ENCODE peak calls at places on chromosomes 5 and 9, in four cellular contexts. One of them, this sample, is unnamed.

GRCh38 chr5:168047669-168048111 is 243.8 kb upstream of the WWC1 start:
- DNase-seq in heart left ventricle: peak; percentile 88
- DNase-seq in GM23338: peak; percentile 24
- DNase-seq in GM20000: no peak
- DNase-seq in this sample: no peak

GRCh38 chr5:163696270-163696887 is 191.0 kb downstream of the MAT2B start:
- DNase-seq in heart left ventricle: no peak
- DNase-seq in GM23338: peak; percentile 88
- DNase-seq in GM20000: peak; percentile 43
- DNase-seq in this sample: no peak

GRCh38 chr5:169003721-169004481 is 297.0 kb downstream of the SLIT3 start:
- DNase-seq in heart left ventricle: no peak
- DNase-seq in GM23338: peak; percentile 52
- DNase-seq in GM20000: no peak
- DNase-seq in this sample: no peak

GRCh38 chr9:131982683-131983239 is 96.9 kb downstream of the MED27 start:
- DNase-seq in heart left ventricle: no peak
- DNase-seq in GM23338: no peak
- DNase-seq in GM20000: no peak
- DNase-seq in this sample: no peak

GRCh38 chr5:180323929-180324632 is 29.1 kb downstream of the GFPT2 start:
- DNase-seq in heart left ventricle: no peak
- DNase-seq in GM23338: no peak
- DNase-seq in GM20000: no peak
- DNase-seq in this sample: no peak

GRCh38 chr5:139110526-139111168 is 87.5 kb downstream of the SIL1 start:
- DNase-seq in heart left ventricle: no peak
- DNase-seq in GM23338: no peak
- DNase-seq in GM20000: no peak
- DNase-seq in this sample: no peak

GRCh38 chr9:129776938-129777768 is 24.3 kb upstream of the PTGES start:
- DNase-seq in heart left ventricle: peak; percentile 95
- DNase-seq in GM23338: peak; percentile 20
- DNase-seq in GM20000: no peak
- DNase-seq in this sample: peak; percentile 90

GRCh38 chr5:32342656-32343055 is 29.9 kb upstream of the MTMR12 start:
- DNase-seq in heart left ventricle: no peak
- DNase-seq in GM23338: no peak
- DNase-seq in GM20000: no peak
- DNase-seq in this sample: no peak

GRCh38 chr9:78026947-78027346 is 4.7 kb downstream of the GNAQ start:
- DNase-seq in heart left ventricle: no peak
- DNase-seq in GM23338: no peak
- DNase-seq in GM20000: no peak
- DNase-seq in this sample: no peak

GRCh38 chr9:127557466-127557869 is 54.6 kb upstream of the STXBP1 start:
- DNase-seq in heart left ventricle: no peak
- DNase-seq in GM23338: no peak
- DNase-seq in GM20000: no peak
- DNase-seq in this sample: no peak

GRCh38 chr9:4666042-4666699 is at the start of gene SPATA6L:
- DNase-seq in heart left ventricle: peak; percentile 82
- DNase-seq in GM23338: peak; percentile 61
- DNase-seq in GM20000: peak; percentile 58
- DNase-seq in this sample: peak; percentile 83

GRCh38 chr5:149445739-149446369 is 66.8 kb upstream of the IL17B start:
- DNase-seq in heart left ventricle: no peak
- DNase-seq in GM23338: no peak
- DNase-seq in GM20000: no peak
- DNase-seq in this sample: no peak
- TF ChIP-seq CTCF in heart left ventricle: no peak
- TF ChIP-seq CTCF in GM23338: no peak
- TF ChIP-seq CTCF in GM20000: no peak
- TF ChIP-seq CTCF in this sample: no peak

GRCh38 chr5:108727639-108728565 is 19.8 kb upstream of the FER start:
- DNase-seq in heart left ventricle: peak; percentile 95
- DNase-seq in GM23338: peak; percentile 94
- DNase-seq in GM20000: peak; percentile 76
- DNase-seq in this sample: peak; percentile 93
- TF ChIP-seq CTCF in heart left ventricle: peak; percentile 10
- TF ChIP-seq CTCF in GM23338: no peak
- TF ChIP-seq CTCF in GM20000: no peak
- TF ChIP-seq CTCF in this sample: no peak

DNA sequence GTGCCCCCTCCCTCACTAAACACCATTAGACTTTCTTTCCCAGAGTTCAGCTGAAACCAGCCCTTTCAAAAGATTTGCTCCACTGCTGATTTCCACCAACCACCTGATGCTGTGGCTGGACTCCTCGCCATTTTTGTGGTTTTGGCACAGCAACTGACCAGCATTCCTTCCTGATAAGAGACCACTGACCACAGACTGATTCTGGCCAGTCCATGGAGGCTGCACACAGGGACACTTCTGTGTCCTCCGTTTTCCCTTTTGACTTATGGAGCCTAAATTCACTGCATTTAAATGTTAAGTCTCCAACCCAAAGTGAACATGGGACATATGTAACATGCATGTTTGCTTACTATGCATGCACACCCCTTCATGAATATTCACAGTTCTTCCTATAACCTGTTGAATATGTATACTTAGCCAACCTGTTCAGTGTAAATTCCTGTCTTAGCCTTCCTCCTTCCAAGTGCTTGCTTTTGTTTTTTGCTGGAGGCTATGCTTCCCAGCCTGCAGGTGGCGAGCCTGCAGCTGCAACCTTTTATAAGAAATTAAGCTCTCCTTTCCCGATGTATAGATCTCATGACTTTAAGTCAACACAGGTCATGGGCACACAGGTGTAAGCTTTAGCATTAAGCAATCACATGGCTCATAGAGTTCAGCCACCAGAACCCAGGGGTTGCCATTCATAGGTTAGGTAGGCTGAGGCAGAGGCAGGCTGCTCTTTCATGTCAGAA is 78.7 kb downstream of the ACTL7B start:
- DNase-seq in heart left ventricle: no peak
- DNase-seq in GM23338: peak; percentile 59
- DNase-seq in GM20000: no peak
- DNase-seq in this sample: no peak
- TF ChIP-seq CTCF in heart left ventricle: no peak
- TF ChIP-seq CTCF in GM23338: peak; percentile 67
- TF ChIP-seq CTCF in GM20000: no peak
- TF ChIP-seq CTCF in this sample: no peak

DNA sequence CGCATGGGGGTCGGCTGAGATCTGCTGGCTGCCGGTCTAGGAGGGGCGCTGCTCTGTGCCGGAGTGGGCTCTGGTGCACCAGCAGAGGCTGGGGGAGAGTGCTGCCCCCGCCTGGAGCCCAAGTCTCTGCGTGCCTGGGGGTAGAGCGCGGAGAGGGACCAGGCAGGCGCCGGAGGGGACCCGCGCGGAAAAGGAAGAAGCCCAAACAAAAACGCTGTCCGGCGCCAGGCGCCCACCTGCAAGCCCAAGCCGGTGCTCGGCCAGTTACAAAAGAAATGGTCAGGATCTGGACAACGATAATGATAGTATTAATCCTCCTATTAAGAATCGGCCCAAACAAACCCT is 575 bp upstream of the S1PR3 start:
- DNase-seq in heart left ventricle: peak; percentile 48
- DNase-seq in GM23338: peak; percentile 77
- DNase-seq in GM20000: no peak
- DNase-seq in this sample: no peak
- TF ChIP-seq CTCF in heart left ventricle: no peak
- TF ChIP-seq CTCF in GM23338: peak; percentile 41
- TF ChIP-seq CTCF in GM20000: no peak
- TF ChIP-seq CTCF in this sample: no peak